ENCODE peak calls at places on chromosomes 16 and 17, in eight cellular contexts. One of them, this sample, is unnamed. For H3K4me1, the result is how much of the 10 kb centered on the place peaks cover.

GRCh38 chr17:78268960-78269892 is 37.8 kb downstream of the TMEM235 start:
- DNase-seq in uterus: no peak
- DNase-seq in fibroblast of lung: peak
- DNase-seq in A549: no peak
- DNase-seq in MM.1S: no peak
- DNase-seq in prostate gland: no peak
- DNase-seq in testis: no peak
- DNase-seq in tibial artery: no peak
- DNase-seq in this sample: no peak

GRCh38 chr16:31455601-31456314 is 3.5 kb upstream of the ARMC5 start:
- DNase-seq in testis: peak
- DNase-seq in MM.1S: no peak
- DNase-seq in A549: no peak
- DNase-seq in uterus: no peak
- DNase-seq in prostate gland: no peak
- DNase-seq in tibial artery: peak
- DNase-seq in fibroblast of lung: no peak
- DNase-seq in this sample: no peak

GRCh38 chr16:12067714-12068401 is 91.3 kb downstream of the SNX29 start:
- DNase-seq in prostate gland: peak
- DNase-seq in A549: peak
- DNase-seq in MM.1S: peak
- DNase-seq in testis: peak
- DNase-seq in tibial artery: no peak
- DNase-seq in uterus: no peak
- DNase-seq in fibroblast of lung: peak
- DNase-seq in this sample: peak

GRCh38 chr17:8257801-8258200 is 8.7 kb downstream of the PFAS start:
- DNase-seq in fibroblast of lung: no peak
- DNase-seq in A549: no peak
- DNase-seq in uterus: no peak
- DNase-seq in tibial artery: no peak
- DNase-seq in prostate gland: no peak
- DNase-seq in MM.1S: no peak
- DNase-seq in testis: no peak
- DNase-seq in this sample: no peak

GRCh38 chr17:48310748-48311213 is 119.2 kb downstream of the SKAP1 start:
- DNase-seq in prostate gland: no peak
- DNase-seq in A549: no peak
- DNase-seq in fibroblast of lung: no peak
- DNase-seq in MM.1S: no peak
- DNase-seq in tibial artery: no peak
- DNase-seq in testis: no peak
- DNase-seq in uterus: no peak
- DNase-seq in this sample: no peak

GRCh38 chr17:41617136-41617535 is 4.6 kb upstream of the KRT16 start:
- DNase-seq in uterus: no peak
- DNase-seq in fibroblast of lung: no peak
- DNase-seq in tibial artery: no peak
- DNase-seq in testis: no peak
- DNase-seq in A549: no peak
- DNase-seq in MM.1S: no peak
- DNase-seq in prostate gland: no peak
- DNase-seq in this sample: no peak

GRCh38 chr17:62984801-62985200 is 18.8 kb downstream of the TANC2 start:
- DNase-seq in testis: no peak
- DNase-seq in fibroblast of lung: peak
- DNase-seq in A549: no peak
- DNase-seq in MM.1S: no peak
- DNase-seq in prostate gland: no peak
- DNase-seq in tibial artery: no peak
- DNase-seq in uterus: no peak
- DNase-seq in this sample: no peak

GRCh38 chr16:1740234-1740633 is 31.1 kb downstream of the NME3 start:
- DNase-seq in MM.1S: no peak
- DNase-seq in tibial artery: no peak
- DNase-seq in uterus: no peak
- DNase-seq in prostate gland: no peak
- DNase-seq in testis: no peak
- DNase-seq in A549: no peak
- DNase-seq in fibroblast of lung: no peak
- DNase-seq in this sample: no peak

GRCh38 chr16:1048442-1049112 is 24.0 kb upstream of the SSTR5 start:
- DNase-seq in A549: peak
- DNase-seq in tibial artery: no peak
- DNase-seq in prostate gland: no peak
- DNase-seq in testis: peak
- DNase-seq in fibroblast of lung: peak
- DNase-seq in uterus: no peak
- DNase-seq in MM.1S: no peak
- DNase-seq in this sample: peak

GRCh38 chr17:50973557-50974494 is 107.7 kb upstream of the TOB1 start:
- DNase-seq in prostate gland: no peak
- DNase-seq in testis: no peak
- DNase-seq in fibroblast of lung: no peak
- DNase-seq in A549: no peak
- DNase-seq in tibial artery: no peak
- DNase-seq in uterus: no peak
- DNase-seq in MM.1S: no peak
- DNase-seq in this sample: no peak

GRCh38 chr16:11706180-11706742 is 36.4 kb downstream of the TXNDC11 start:
- DNase-seq in A549: no peak
- DNase-seq in uterus: no peak
- DNase-seq in fibroblast of lung: no peak
- DNase-seq in MM.1S: peak
- DNase-seq in prostate gland: no peak
- DNase-seq in testis: no peak
- DNase-seq in tibial artery: no peak
- DNase-seq in this sample: peak

GRCh38 chr17:73010414-73010813 is 82.1 kb downstream of the SLC39A11 start:
- DNase-seq in tibial artery: no peak
- DNase-seq in fibroblast of lung: no peak
- DNase-seq in testis: no peak
- DNase-seq in uterus: no peak
- DNase-seq in prostate gland: no peak
- DNase-seq in MM.1S: no peak
- DNase-seq in A549: no peak
- DNase-seq in this sample: no peak

GRCh38 chr17:1111599-1112443 is 68.0 kb downstream of the ABR start:
- DNase-seq in prostate gland: no peak
- DNase-seq in testis: no peak
- DNase-seq in fibroblast of lung: no peak
- DNase-seq in MM.1S: no peak
- DNase-seq in A549: peak
- DNase-seq in tibial artery: no peak
- DNase-seq in uterus: no peak
- DNase-seq in this sample: no peak

GRCh38 chr16:9761870-9762269 is 420.4 kb downstream of the GRIN2A start:
- DNase-seq in testis: no peak
- DNase-seq in A549: no peak
- DNase-seq in MM.1S: no peak
- DNase-seq in prostate gland: no peak
- DNase-seq in fibroblast of lung: no peak
- DNase-seq in uterus: no peak
- DNase-seq in tibial artery: no peak
- DNase-seq in this sample: no peak

DNA sequence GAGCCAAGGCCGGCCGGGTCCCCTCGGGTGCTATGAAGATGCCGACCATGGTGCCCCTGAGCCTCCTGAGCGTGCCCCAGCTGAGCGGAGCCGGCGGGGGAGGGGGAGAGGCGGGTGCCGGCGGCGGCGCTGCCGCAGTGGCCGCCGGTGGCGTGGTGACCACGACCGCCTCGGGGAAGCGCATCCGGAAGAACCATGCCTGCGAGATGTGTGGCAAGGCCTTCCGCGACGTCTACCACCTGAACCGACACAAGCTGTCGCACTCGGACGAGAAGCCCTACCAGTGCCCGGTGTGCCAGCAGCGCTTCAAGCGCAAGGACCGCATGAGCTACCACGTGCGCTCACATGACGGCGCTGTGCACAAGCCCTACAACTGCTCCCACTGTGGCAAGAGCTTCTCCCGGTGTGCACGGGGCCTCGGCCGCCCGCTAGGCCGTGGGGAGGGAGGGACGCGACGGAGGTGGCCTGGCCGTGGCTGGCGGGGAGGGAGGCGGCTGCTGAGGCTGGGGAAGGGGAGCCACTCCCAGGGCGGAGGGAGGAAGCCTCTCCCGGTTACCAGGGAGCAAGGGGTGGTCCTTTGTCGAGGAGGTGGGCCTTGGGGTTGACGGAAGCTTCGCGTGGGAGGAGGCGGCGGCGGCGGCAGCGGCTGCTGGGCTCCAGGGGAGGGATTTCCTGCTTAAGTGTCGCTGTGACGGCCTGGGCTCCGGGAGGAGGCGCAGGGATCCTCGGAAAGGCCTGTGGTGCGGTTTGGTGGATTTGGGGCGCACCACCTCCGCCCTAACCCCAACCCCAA is 1.3 kb downstream of the MAZ start:
- DNase-seq in tibial artery: peak
- DNase-seq in prostate gland: peak
- DNase-seq in uterus: peak
- DNase-seq in A549: no peak
- DNase-seq in fibroblast of lung: peak
- DNase-seq in testis: peak
- DNase-seq in MM.1S: peak
- DNase-seq in this sample: peak
- TF ChIP-seq CTCF in tibial artery: peak
- TF ChIP-seq CTCF in prostate gland: peak
- TF ChIP-seq CTCF in uterus: peak
- TF ChIP-seq CTCF in A549: peak
- TF ChIP-seq CTCF in fibroblast of lung: peak
- TF ChIP-seq CTCF in testis: peak
- TF ChIP-seq CTCF in MM.1S: peak
- TF ChIP-seq CTCF in this sample: peak

GRCh38 chr16:68200120-68200783 is 35.7 kb downstream of the ESRP2 start:
- DNase-seq in testis: no peak
- DNase-seq in tibial artery: no peak
- DNase-seq in prostate gland: no peak
- DNase-seq in MM.1S: no peak
- DNase-seq in uterus: no peak
- DNase-seq in A549: no peak
- DNase-seq in fibroblast of lung: peak
- DNase-seq in this sample: no peak
- H3K27ac ChIP-seq in testis: no peak
- H3K27ac ChIP-seq in tibial artery: no peak
- H3K27ac ChIP-seq in prostate gland: no peak
- H3K27ac ChIP-seq in MM.1S: no peak
- H3K27ac ChIP-seq in uterus: no peak
- H3K27ac ChIP-seq in A549: no peak
- H3K27ac ChIP-seq in fibroblast of lung: no peak
- H3K27ac ChIP-seq in this sample: no peak

GRCh38 chr17:47203984-47204721 is 5.0 kb upstream of the MYL4 start:
- DNase-seq in testis: no peak
- DNase-seq in uterus: no peak
- DNase-seq in tibial artery: no peak
- DNase-seq in MM.1S: peak
- DNase-seq in A549: no peak
- DNase-seq in fibroblast of lung: peak
- DNase-seq in prostate gland: no peak
- DNase-seq in this sample: no peak

GRCh38 chr17:47197821-47198220 is 8.7 kb upstream of the CDC27 start:
- DNase-seq in uterus: no peak
- DNase-seq in A549: no peak
- DNase-seq in fibroblast of lung: peak
- DNase-seq in prostate gland: no peak
- DNase-seq in tibial artery: no peak
- DNase-seq in testis: no peak
- DNase-seq in MM.1S: no peak
- DNase-seq in this sample: no peak

GRCh38 chr17:47199627-47200324 is 9.4 kb upstream of the MYL4 start:
- DNase-seq in uterus: no peak
- DNase-seq in tibial artery: no peak
- DNase-seq in MM.1S: peak
- DNase-seq in testis: no peak
- DNase-seq in fibroblast of lung: no peak
- DNase-seq in prostate gland: no peak
- DNase-seq in A549: no peak
- DNase-seq in this sample: no peak

GRCh38 chr17:47200325-47200663 is 8.9 kb upstream of the MYL4 start:
- DNase-seq in fibroblast of lung: no peak
- DNase-seq in testis: no peak
- DNase-seq in prostate gland: no peak
- DNase-seq in uterus: no peak
- DNase-seq in tibial artery: no peak
- DNase-seq in MM.1S: peak
- DNase-seq in A549: no peak
- DNase-seq in this sample: no peak

DNA sequence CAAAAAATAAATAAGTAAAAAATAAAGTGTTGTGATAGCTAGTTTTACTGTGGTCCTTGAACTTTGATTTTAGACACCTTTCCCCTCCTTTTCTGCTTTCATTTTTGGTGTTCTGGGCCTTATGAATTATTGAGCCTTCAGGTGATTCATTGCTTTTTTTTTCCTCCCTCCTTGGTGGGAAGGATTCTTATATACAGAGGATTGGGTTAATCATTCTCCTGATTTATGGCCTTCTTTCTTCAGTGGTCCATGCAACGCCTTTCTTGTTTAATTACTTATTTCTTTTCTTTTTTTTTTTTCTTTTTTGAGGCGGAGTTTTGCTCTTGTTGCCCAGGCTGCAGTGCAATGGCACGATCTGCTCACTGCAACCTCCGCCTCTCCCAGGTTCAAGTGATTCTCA is 8.0 kb upstream of the MYL4 start:
- DNase-seq in prostate gland: no peak
- DNase-seq in testis: no peak
- DNase-seq in tibial artery: no peak
- DNase-seq in fibroblast of lung: no peak
- DNase-seq in MM.1S: no peak
- DNase-seq in uterus: no peak
- DNase-seq in A549: no peak
- DNase-seq in this sample: no peak
- H3K4me1 ChIP-seq in prostate gland: under half
- H3K4me1 ChIP-seq in testis: under half
- H3K4me1 ChIP-seq in tibial artery: under half
- H3K4me1 ChIP-seq in fibroblast of lung: under half
- H3K4me1 ChIP-seq in MM.1S: under half
- H3K4me1 ChIP-seq in uterus: under half
- H3K4me1 ChIP-seq in A549: under half
- H3K4me1 ChIP-seq in this sample: under half

DNA sequence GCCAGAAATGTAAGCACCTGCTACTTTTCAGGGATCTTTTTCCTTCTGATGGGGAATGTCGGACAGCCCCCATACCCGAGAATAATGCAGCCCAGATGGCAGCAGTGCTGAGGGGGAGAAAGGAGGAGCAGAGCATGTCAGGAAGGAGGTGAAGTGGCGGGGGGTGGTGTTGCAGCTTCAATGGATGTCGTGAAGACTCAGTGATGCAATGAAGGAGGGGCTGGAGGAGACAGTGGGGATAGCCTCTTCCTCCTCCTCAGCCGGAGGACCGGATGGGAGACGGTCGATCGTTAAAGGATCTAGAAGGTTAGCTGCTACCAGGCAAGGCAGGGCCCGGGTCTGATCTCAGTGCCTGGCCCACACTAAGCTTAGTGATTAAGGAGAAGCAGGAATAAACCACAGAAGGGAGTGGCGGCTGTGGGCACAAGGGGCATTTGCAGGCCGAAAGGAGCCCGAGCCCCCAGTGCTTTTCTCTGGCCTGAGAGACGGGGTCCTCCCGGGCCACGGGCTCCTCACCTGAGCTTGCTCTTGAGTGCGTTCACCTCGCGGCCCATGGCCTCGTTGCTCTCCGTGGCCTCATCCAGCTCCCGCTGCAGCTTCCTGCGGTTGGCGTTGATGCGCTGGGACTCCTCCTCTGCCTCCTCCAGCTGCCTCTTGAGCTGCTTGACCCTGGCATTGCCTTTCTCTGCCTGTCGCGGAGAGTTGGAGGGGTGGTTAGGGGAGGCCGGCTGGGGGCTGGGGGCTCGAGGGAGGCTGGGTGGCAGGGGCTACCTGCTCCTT is 64.5 kb downstream of the NDE1 start:
- DNase-seq in A549: no peak
- DNase-seq in testis: no peak
- DNase-seq in fibroblast of lung: no peak
- DNase-seq in MM.1S: no peak
- DNase-seq in tibial artery: no peak
- DNase-seq in prostate gland: no peak
- DNase-seq in uterus: no peak
- DNase-seq in this sample: no peak
- TF ChIP-seq CTCF in A549: no peak
- TF ChIP-seq CTCF in testis: no peak
- TF ChIP-seq CTCF in fibroblast of lung: no peak
- TF ChIP-seq CTCF in MM.1S: no peak
- TF ChIP-seq CTCF in tibial artery: no peak
- TF ChIP-seq CTCF in prostate gland: no peak
- TF ChIP-seq CTCF in uterus: no peak
- TF ChIP-seq CTCF in this sample: no peak

This sample was measured in stomach.